ENCODE peak calls at places on chromosome 21, in nine cellular contexts. L is GM06990, D is GM12878, R is fibroblast of mammary gland, P is SK-N-SH, Q is tibial nerve, N is A673, J is osteoblast, Y is IMR-90. E is an unnamed sample.
A peak's percentile ranks its signal among the peaks of the same experiment; 100 is the strongest.

GRCh38 chr21:31509108-31510017 is 150.1 kb upstream of the SOD1 start:
- DNase-seq in J (no peak), L (peak; percentile 25), Q (no peak), Y (no peak), P (no peak), D (peak; percentile 41), R (peak; percentile 32), N (peak; percentile 70), E (peak; percentile 58)

GRCh38 chr21:43331962-43332458 is 94.9 kb downstream of the SIK1 start:
- DNase-seq in L (no peak), J (peak; percentile 98), Q (no peak), N (no peak), Y (peak; percentile 99), P (no peak), D (no peak), R (peak; percentile 86), E (no peak)

GRCh38 chr21:37827878-37828277 is 88.4 kb downstream of the KCNJ6 start:
- DNase-seq in L (no peak), R (no peak), N (no peak), Q (no peak), J (no peak), D (no peak), P (no peak), Y (no peak), E (no peak)

GRCh38 chr21:37558676-37559204 is 192.2 kb downstream of the DYRK1A start:
- DNase-seq in D (no peak), Y (no peak), J (no peak), N (no peak), R (no peak), P (no peak), Q (no peak), L (no peak), E (no peak)

GRCh38 chr21:43824250-43824882 is 35.0 kb downstream of the RRP1 start:
- DNase-seq in P (peak; percentile 9), N (no peak), R (peak; percentile 71), J (peak; percentile 97), Q (no peak), Y (peak; percentile 62), L (no peak), D (no peak), E (no peak)

GRCh38 chr21:37385179-37385765 is 18.7 kb downstream of the DYRK1A start:
- DNase-seq in J (no peak), Q (no peak), R (no peak), N (no peak), Y (no peak), D (no peak), P (no peak), L (no peak), E (no peak)

GRCh38 chr21:42784896-42785451 is 94.4 kb downstream of the WDR4 start:
- DNase-seq in L (no peak), R (no peak), N (no peak), Y (no peak), J (peak; percentile 80), Q (no peak), P (peak; percentile 32), D (no peak), E (no peak)

GRCh38 chr21:45085700-45086099 is 11.3 kb downstream of the ADARB1 start:
- DNase-seq in J (no peak), P (no peak), D (no peak), Y (no peak), Q (no peak), R (no peak), N (no peak), L (no peak), E (no peak)

GRCh38 chr21:42164064-42164789 is 54.7 kb upstream of the ABCG1 start:
- DNase-seq in R (no peak), Q (peak; percentile 42), L (no peak), P (peak; percentile 52), J (no peak), Y (no peak), D (no peak), N (peak; percentile 25), E (peak; percentile 73)

GRCh38 chr21:28776251-28776650 is 216.4 kb downstream of the LTN1 start:
- DNase-seq in Y (peak; percentile 96), L (no peak), N (no peak), Q (no peak), P (no peak), D (no peak), J (peak; percentile 78), R (peak; percentile 96), E (no peak)

GRCh38 chr21:42061866-42062542 is 9.1 kb upstream of the UMODL1 start:
- DNase-seq in Q (no peak), D (no peak), Y (no peak), J (peak; percentile 55), N (no peak), R (no peak), L (no peak), P (no peak), E (no peak)

DNA sequence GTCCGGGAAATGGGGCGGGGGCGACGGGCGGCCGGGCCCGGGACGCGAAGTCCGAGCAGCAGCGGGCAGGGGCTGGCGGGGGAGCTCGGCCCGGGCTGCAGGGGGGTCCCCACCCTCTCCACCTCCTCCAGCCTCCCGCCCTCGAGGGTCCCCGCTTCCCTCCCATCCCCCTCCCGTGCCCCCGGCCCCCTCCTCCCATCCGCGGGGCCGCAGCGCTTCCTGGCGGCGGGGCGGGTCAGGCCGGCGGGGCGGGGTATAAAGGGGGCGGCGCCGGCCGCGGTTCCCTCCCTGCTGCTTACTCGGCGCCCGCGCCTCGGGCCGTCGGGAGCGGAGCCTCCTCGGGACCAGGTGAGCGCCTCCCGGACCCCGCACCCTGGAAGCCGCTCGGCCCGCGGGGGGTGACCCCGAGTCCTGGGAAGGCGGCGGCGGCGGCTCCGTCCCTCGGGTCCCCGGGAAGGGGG is at the start of gene COL6A2:
- DNase-seq in L (no peak), Q (no peak), N (peak; percentile 54), R (peak; percentile 72), D (no peak), P (peak; percentile 97), J (peak; percentile 99), Y (peak; percentile 71), E (no peak)
- TF ChIP-seq CTCF in L (no peak), Q (peak; percentile 24), N (peak; percentile 21), R (no peak), D (no peak), P (peak; percentile 30), J (no peak), Y (peak; percentile 42), E (no peak)

GRCh38 chr21:15028186-15028585 is 36.6 kb downstream of the NRIP1 start:
- DNase-seq in P (no peak), R (no peak), N (peak; percentile 96), Y (no peak), L (no peak), D (no peak), Q (no peak), J (no peak), E (no peak)
- H3K4me3 ChIP-seq in P (no peak overlapping the region), R (no peak overlapping the region), N (no peak overlapping the region), Y (no peak overlapping the region), L (no peak overlapping the region), D (no peak overlapping the region), Q (no peak overlapping the region), J (no peak overlapping the region), E (no peak overlapping the region)

DNA sequence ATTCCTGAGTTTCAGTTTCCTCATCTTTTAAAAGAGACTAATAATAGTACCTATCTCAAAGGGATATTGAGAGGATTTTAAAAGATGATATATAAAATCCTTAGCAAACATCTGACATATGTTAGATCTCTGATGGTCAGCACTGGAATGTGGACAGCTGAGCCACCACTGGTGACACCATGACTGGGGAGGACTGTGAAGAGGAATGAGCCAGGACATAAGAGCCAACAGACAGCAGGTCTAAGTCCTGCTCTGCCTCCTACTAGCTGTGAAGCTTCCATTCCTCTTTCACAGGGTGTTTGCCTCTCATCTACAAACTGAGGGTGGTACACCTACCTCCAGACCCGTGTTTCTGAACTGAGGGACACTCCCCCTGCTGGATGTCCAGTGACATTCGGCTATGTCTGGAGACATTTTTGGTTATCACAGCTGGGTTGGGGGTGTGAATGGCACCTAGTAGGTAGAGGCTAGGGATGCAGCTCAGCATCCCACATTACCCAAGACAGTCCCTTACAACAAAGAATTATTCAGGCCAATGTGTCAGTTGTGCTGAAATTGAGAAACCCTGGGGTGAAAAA is 109.1 kb upstream of the OLIG2 start:
- DNase-seq in N (peak; percentile 19), Q (no peak), P (peak; percentile 12), J (no peak), R (peak; percentile 5), L (no peak), Y (no peak), D (no peak), E (peak; percentile 19)
- TF ChIP-seq CTCF in N (peak; percentile 50), Q (no peak), P (peak; percentile 18), J (no peak), R (peak; percentile 37), L (peak; percentile 53), Y (no peak), D (peak; percentile 23), E (peak; percentile 25)

GRCh38 chr21:14900058-14900457 is 164.7 kb downstream of the NRIP1 start:
- DNase-seq in J (peak; percentile 85), P (no peak), N (no peak), Y (peak; percentile 80), D (no peak), Q (no peak), R (peak; percentile 75), L (no peak), E (no peak)
- H3K4me3 ChIP-seq in J (peak overlapping the region; percentile 29), P (no peak overlapping the region), N (no peak overlapping the region), Y (no peak overlapping the region), D (no peak overlapping the region), Q (no peak overlapping the region), R (no peak overlapping the region), L (no peak overlapping the region), E (no peak overlapping the region)

GRCh38 chr21:15775291-15775690 is 45.5 kb downstream of the USP25 start:
- DNase-seq in L (no peak), Q (no peak), J (no peak), N (no peak), D (no peak), P (no peak), R (no peak), Y (no peak), E (no peak)
- TF ChIP-seq CTCF in L (no peak), Q (no peak), J (no peak), N (no peak), D (no peak), P (no peak), R (no peak), Y (no peak), E (no peak)

DNA sequence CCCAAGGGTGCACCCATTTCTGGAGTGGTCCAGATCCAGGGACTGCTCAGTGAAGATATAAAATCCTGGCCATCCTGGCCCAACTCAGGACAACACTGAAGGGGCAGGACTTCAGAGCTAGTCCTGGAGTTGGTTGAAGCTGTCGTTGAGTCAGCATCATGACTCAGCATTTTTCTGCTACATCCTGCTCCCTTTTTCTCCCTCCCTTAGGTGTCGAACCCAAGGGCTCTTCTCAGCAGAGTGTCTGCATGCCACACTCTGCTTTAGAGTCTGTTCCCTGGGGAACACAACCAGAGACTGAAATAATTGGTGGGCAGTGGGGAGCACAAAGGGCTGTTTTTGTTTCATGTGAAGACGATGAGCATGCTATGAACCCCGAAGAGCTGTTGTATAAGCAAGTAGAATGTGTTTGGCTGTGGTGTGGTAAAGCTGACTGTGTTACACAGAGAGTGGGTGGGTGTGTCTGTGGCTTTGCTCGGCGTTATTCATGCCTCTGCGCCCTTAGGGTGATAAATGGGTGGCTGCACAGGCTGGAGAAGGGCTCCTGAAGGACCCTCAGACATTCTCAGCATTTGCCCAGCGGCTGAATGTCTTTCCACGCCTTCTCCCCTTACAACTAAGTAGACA is 167.2 kb downstream of the CYYR1 start:
- DNase-seq in L (no peak), Q (no peak), D (no peak), R (peak; percentile 85), Y (peak; percentile 72), N (peak; percentile 59), P (no peak), J (peak; percentile 58), E (peak; percentile 66)
- H3K4me3 ChIP-seq in L (no peak overlapping the region), Q (no peak overlapping the region), D (no peak overlapping the region), R (no peak overlapping the region), Y (no peak overlapping the region), N (no peak overlapping the region), P (no peak overlapping the region), J (peak overlapping the region; percentile 66), E (peak overlapping the region; percentile 33)

E was measured in GM12865.